ENCODE peak calls at places on chromosome 21, in nine cellular contexts. B, I, H, S, K, R, D, V and W are unnamed samples.

GRCh38 chr21:28633803-28634572 is 358.7 kb downstream of the LTN1 start:
- DNase-seq in B (peak), I (no peak), H (peak), S (no peak), K (no peak), R (peak), D (no peak), V (no peak), W (no peak)

GRCh38 chr21:14850394-14850793 is 214.4 kb downstream of the NRIP1 start:
- DNase-seq in B (no peak), I (no peak), H (peak), S (no peak), K (no peak), R (no peak), D (no peak), V (no peak), W (no peak)

GRCh38 chr21:16046625-16047340 is 317.0 kb downstream of the USP25 start:
- DNase-seq in B (peak), I (no peak), H (peak), S (no peak), K (no peak), R (peak), D (no peak), V (no peak), W (no peak)

GRCh38 chr21:45990741-45991605 is 9.4 kb downstream of the COL6A1 start:
- DNase-seq in B (no peak), I (peak), H (no peak), S (no peak), K (no peak), R (no peak), D (no peak), V (no peak), W (no peak)

GRCh38 chr21:25456672-25457071 is 150.6 kb downstream of the MRPL39 start:
- DNase-seq in B (peak), I (no peak), H (peak), S (peak), K (peak), R (no peak), D (no peak), V (peak), W (no peak)

GRCh38 chr21:44779417-44780139 is 22.0 kb downstream of the UBE2G2 start:
- DNase-seq in B (no peak), I (no peak), H (no peak), S (no peak), K (no peak), R (no peak), D (no peak), V (no peak), W (no peak)

GRCh38 chr21:38800924-38801744 is 4.6 kb upstream of the ETS2 start:
- DNase-seq in B (no peak), I (no peak), H (no peak), S (no peak), K (no peak), R (no peak), D (peak), V (no peak), W (no peak)

GRCh38 chr21:45973475-45974072 is 8.0 kb upstream of the COL6A1 start:
- DNase-seq in B (peak), I (peak), H (peak), S (peak), K (no peak), R (peak), D (peak), V (peak), W (peak)

GRCh38 chr21:42187976-42188653 is 30.8 kb upstream of the ABCG1 start:
- DNase-seq in B (no peak), I (no peak), H (no peak), S (no peak), K (peak), R (no peak), D (no peak), V (no peak), W (no peak)

GRCh38 chr21:42663860-42664535 is 10.6 kb downstream of the PDE9A start:
- DNase-seq in B (no peak), I (no peak), H (no peak), S (no peak), K (no peak), R (no peak), D (no peak), V (no peak), W (no peak)

GRCh38 chr21:24420694-24421093 is 1186.6 kb downstream of the MRPL39 start:
- DNase-seq in B (no peak), I (no peak), H (no peak), S (no peak), K (no peak), R (no peak), D (no peak), V (no peak), W (no peak)

DNA sequence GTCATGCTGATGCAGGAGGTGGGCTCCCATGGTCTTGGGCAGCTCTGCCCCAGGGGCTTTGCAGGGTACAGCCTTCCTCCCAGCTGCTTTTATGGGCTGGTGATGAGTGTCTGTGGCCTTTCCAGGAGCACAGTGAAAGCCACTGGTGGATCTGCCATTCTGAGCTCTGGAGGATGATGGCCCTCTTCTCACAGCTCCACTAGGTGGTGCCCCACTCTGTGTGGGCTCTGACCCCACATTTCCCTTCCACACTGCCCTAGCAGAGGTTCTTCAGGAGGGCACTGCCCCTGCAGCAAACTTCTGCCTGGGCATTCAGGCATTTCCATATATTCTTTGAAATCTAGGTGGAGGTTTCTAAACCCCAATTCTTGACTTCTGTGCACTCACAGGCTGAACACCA is 1188.6 kb downstream of the MRPL39 start:
- DNase-seq in B (no peak), I (no peak), H (no peak), S (no peak), K (no peak), R (no peak), D (no peak), V (no peak), W (no peak)
- TF ChIP-seq CTCF in B (no peak), I (no peak), H (no peak), S (no peak), K (no peak), R (no peak), D (no peak), V (no peak), W (no peak)

GRCh38 chr21:23452384-23453083 is 2154.7 kb downstream of the MRPL39 start:
- DNase-seq in B (no peak), I (peak), H (no peak), S (peak), K (no peak), R (no peak), D (no peak), V (no peak), W (peak)
- TF ChIP-seq CTCF in B (no peak), I (peak), H (no peak), S (no peak), K (peak), R (no peak), D (no peak), V (peak), W (peak)

GRCh38 chr21:32383812-32384211 is 9.0 kb downstream of the URB1 start:
- DNase-seq in B (no peak), I (no peak), H (no peak), S (no peak), K (no peak), R (no peak), D (peak), V (no peak), W (no peak)
- TF ChIP-seq CTCF in B (no peak), I (no peak), H (no peak), S (no peak), K (no peak), R (no peak), D (peak), V (no peak), W (no peak)

GRCh38 chr21:34091607-34092006 is 18.2 kb downstream of the MRPS6 start:
- DNase-seq in B (no peak), I (no peak), H (no peak), S (no peak), K (no peak), R (no peak), D (no peak), V (no peak), W (no peak)
- TF ChIP-seq CTCF in B (peak), I (peak), H (no peak), S (no peak), K (peak), R (peak), D (no peak), V (peak), W (peak)

GRCh38 chr21:18334066-18334465 is 69.5 kb downstream of the TMPRSS15 start:
- DNase-seq in B (no peak), I (no peak), H (no peak), S (no peak), K (no peak), R (peak), D (no peak), V (no peak), W (no peak)
- TF ChIP-seq CTCF in B (no peak), I (no peak), H (no peak), S (no peak), K (no peak), R (no peak), D (no peak), V (no peak), W (no peak)

DNA sequence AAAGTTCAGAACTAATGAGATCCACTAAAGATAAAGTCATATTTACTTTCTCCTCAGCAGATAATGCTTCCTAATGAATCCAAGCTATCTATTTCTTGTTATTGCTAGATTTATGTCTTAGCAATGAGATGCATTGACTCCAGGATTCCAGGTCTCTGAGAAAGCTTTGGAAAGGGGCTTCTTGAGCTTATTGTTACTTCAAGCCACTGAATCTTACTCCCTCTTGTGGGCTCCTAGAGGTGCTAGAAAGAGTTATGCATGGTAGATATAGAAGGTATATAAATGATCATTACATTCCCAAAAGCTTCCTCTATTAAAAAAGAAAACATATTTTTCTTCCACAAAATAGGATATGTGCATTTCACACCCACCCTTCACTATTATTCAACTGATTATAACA is 246.4 kb upstream of the ADAMTS5 start:
- DNase-seq in B (peak), I (no peak), H (peak), S (no peak), K (no peak), R (peak), D (no peak), V (no peak), W (no peak)
- TF ChIP-seq CTCF in B (peak), I (no peak), H (peak), S (no peak), K (no peak), R (no peak), D (no peak), V (peak), W (peak)

GRCh38 chr21:35436899-35437298 is 387.8 kb upstream of the RUNX1 start:
- DNase-seq in B (no peak), I (no peak), H (no peak), S (no peak), K (no peak), R (peak), D (no peak), V (no peak), W (no peak)
- TF ChIP-seq CTCF in B (no peak), I (no peak), H (no peak), S (no peak), K (no peak), R (peak), D (no peak), V (no peak), W (peak)